ENCODE peak calls at places on chromosomes 16 and 17, in four cellular contexts. One of them, this sample, is unnamed.

GRCh38 chr17:38926290-38927070 is 1.1 kb downstream of the LASP1NB start:
- DNase-seq in OCI-LY7: no peak
- DNase-seq in SK-N-SH: no peak
- DNase-seq in hepatocyte: no peak
- DNase-seq in this sample: no peak

GRCh38 chr16:852451-853185 is 52.1 kb upstream of the GNG13 start:
- DNase-seq in OCI-LY7: no peak
- DNase-seq in SK-N-SH: no peak
- DNase-seq in hepatocyte: no peak
- DNase-seq in this sample: no peak

GRCh38 chr17:82257473-82257872 is 16.0 kb downstream of the CSNK1D start:
- DNase-seq in OCI-LY7: peak
- DNase-seq in SK-N-SH: peak
- DNase-seq in hepatocyte: peak
- DNase-seq in this sample: peak

GRCh38 chr17:77354721-77355455 is 214.1 kb downstream of the SEC14L1 start:
- DNase-seq in OCI-LY7: no peak
- DNase-seq in SK-N-SH: peak
- DNase-seq in hepatocyte: peak
- DNase-seq in this sample: peak

GRCh38 chr16:28317040-28317880 is 24.9 kb downstream of the SBK1 start:
- DNase-seq in OCI-LY7: peak
- DNase-seq in SK-N-SH: peak
- DNase-seq in hepatocyte: peak
- DNase-seq in this sample: peak

GRCh38 chr16:2042171-2042570 is 5.5 kb downstream of the NTHL1 start:
- DNase-seq in OCI-LY7: no peak
- DNase-seq in SK-N-SH: no peak
- DNase-seq in hepatocyte: no peak
- DNase-seq in this sample: no peak

GRCh38 chr17:44653954-44654353 is 2.3 kb upstream of the MEIOC start:
- DNase-seq in OCI-LY7: no peak
- DNase-seq in SK-N-SH: no peak
- DNase-seq in hepatocyte: no peak
- DNase-seq in this sample: no peak

GRCh38 chr16:2003827-2004641 is 5.6 kb downstream of the ZNF598 start:
- DNase-seq in OCI-LY7: peak
- DNase-seq in SK-N-SH: peak
- DNase-seq in hepatocyte: peak
- DNase-seq in this sample: peak

GRCh38 chr17:63435681-63436522 is 10.2 kb downstream of the CYB561 start:
- DNase-seq in OCI-LY7: peak
- DNase-seq in SK-N-SH: peak
- DNase-seq in hepatocyte: no peak
- DNase-seq in this sample: no peak

GRCh38 chr16:58034786-58035185 is 9.2 kb downstream of the MMP15 start:
- DNase-seq in OCI-LY7: peak
- DNase-seq in SK-N-SH: peak
- DNase-seq in hepatocyte: no peak
- DNase-seq in this sample: no peak

GRCh38 chr17:2251098-2251497 is 52.5 kb downstream of the SMG6 start:
- DNase-seq in OCI-LY7: no peak
- DNase-seq in SK-N-SH: no peak
- DNase-seq in hepatocyte: no peak
- DNase-seq in this sample: no peak

GRCh38 chr16:81451753-81452680 is 7.4 kb downstream of the CMIP start:
- DNase-seq in OCI-LY7: no peak
- DNase-seq in SK-N-SH: no peak
- DNase-seq in hepatocyte: peak
- DNase-seq in this sample: no peak

GRCh38 chr16:77647726-77648125 is 74.6 kb upstream of the NUDT7 start:
- DNase-seq in OCI-LY7: no peak
- DNase-seq in SK-N-SH: no peak
- DNase-seq in hepatocyte: no peak
- DNase-seq in this sample: no peak

GRCh38 chr16:29978564-29979270 is 5.0 kb downstream of the TAOK2 start:
- DNase-seq in OCI-LY7: no peak
- DNase-seq in SK-N-SH: peak
- DNase-seq in hepatocyte: no peak
- DNase-seq in this sample: no peak

GRCh38 chr17:73351764-73352163 is 40.0 kb upstream of the CDC42EP4 start:
- DNase-seq in OCI-LY7: no peak
- DNase-seq in SK-N-SH: peak
- DNase-seq in hepatocyte: no peak
- DNase-seq in this sample: no peak

GRCh38 chr17:71495420-71495819 is 625.4 kb upstream of the SOX9 start:
- DNase-seq in OCI-LY7: no peak
- DNase-seq in SK-N-SH: no peak
- DNase-seq in hepatocyte: no peak
- DNase-seq in this sample: no peak

GRCh38 chr16:4990415-4990814 is 32.3 kb downstream of the SEC14L5 start:
- DNase-seq in OCI-LY7: no peak
- DNase-seq in SK-N-SH: no peak
- DNase-seq in hepatocyte: no peak
- DNase-seq in this sample: no peak

GRCh38 chr16:35207059-35207999 is 1747.9 kb downstream of the TP53TG3F start:
- DNase-seq in OCI-LY7: no peak
- DNase-seq in SK-N-SH: peak
- DNase-seq in hepatocyte: no peak
- DNase-seq in this sample: no peak

GRCh38 chr17:50909765-50910661 is 43.9 kb upstream of the TOB1 start:
- DNase-seq in OCI-LY7: no peak
- DNase-seq in SK-N-SH: no peak
- DNase-seq in hepatocyte: no peak
- DNase-seq in this sample: no peak
- TF ChIP-seq EZH2phosphoT487 in OCI-LY7: no peak
- TF ChIP-seq EZH2phosphoT487 in SK-N-SH: no peak
- TF ChIP-seq EZH2phosphoT487 in hepatocyte: no peak
- TF ChIP-seq EZH2phosphoT487 in this sample: no peak

GRCh38 chr17:17823433-17824118 is 13.2 kb downstream of the SREBF1 start:
- DNase-seq in OCI-LY7: peak
- DNase-seq in SK-N-SH: peak
- DNase-seq in hepatocyte: peak
- DNase-seq in this sample: peak

GRCh38 chr17:17826340-17826708 is 10.5 kb downstream of the SREBF1 start:
- DNase-seq in OCI-LY7: no peak
- DNase-seq in SK-N-SH: no peak
- DNase-seq in hepatocyte: no peak
- DNase-seq in this sample: no peak

GRCh38 chr17:17822189-17822978 is 14.4 kb downstream of the SREBF1 start:
- DNase-seq in OCI-LY7: no peak
- DNase-seq in SK-N-SH: no peak
- DNase-seq in hepatocyte: no peak
- DNase-seq in this sample: peak

GRCh38 chr17:17824780-17825614 is 11.8 kb downstream of the SREBF1 start:
- DNase-seq in OCI-LY7: no peak
- DNase-seq in SK-N-SH: no peak
- DNase-seq in hepatocyte: no peak
- DNase-seq in this sample: peak

GRCh38 chr17:17824119-17824779 is 12.5 kb downstream of the SREBF1 start:
- DNase-seq in OCI-LY7: peak
- DNase-seq in SK-N-SH: peak
- DNase-seq in hepatocyte: no peak
- DNase-seq in this sample: no peak
- TF ChIP-seq EZH2phosphoT487 in OCI-LY7: no peak
- TF ChIP-seq EZH2phosphoT487 in SK-N-SH: no peak
- TF ChIP-seq EZH2phosphoT487 in hepatocyte: no peak
- TF ChIP-seq EZH2phosphoT487 in this sample: no peak

GRCh38 chr16:85556456-85557082 is 56.6 kb upstream of the GSE1 start:
- DNase-seq in OCI-LY7: peak
- DNase-seq in SK-N-SH: peak
- DNase-seq in hepatocyte: peak
- DNase-seq in this sample: peak
- TF ChIP-seq EZH2phosphoT487 in OCI-LY7: no peak
- TF ChIP-seq EZH2phosphoT487 in SK-N-SH: no peak
- TF ChIP-seq EZH2phosphoT487 in hepatocyte: no peak
- TF ChIP-seq EZH2phosphoT487 in this sample: no peak

DNA sequence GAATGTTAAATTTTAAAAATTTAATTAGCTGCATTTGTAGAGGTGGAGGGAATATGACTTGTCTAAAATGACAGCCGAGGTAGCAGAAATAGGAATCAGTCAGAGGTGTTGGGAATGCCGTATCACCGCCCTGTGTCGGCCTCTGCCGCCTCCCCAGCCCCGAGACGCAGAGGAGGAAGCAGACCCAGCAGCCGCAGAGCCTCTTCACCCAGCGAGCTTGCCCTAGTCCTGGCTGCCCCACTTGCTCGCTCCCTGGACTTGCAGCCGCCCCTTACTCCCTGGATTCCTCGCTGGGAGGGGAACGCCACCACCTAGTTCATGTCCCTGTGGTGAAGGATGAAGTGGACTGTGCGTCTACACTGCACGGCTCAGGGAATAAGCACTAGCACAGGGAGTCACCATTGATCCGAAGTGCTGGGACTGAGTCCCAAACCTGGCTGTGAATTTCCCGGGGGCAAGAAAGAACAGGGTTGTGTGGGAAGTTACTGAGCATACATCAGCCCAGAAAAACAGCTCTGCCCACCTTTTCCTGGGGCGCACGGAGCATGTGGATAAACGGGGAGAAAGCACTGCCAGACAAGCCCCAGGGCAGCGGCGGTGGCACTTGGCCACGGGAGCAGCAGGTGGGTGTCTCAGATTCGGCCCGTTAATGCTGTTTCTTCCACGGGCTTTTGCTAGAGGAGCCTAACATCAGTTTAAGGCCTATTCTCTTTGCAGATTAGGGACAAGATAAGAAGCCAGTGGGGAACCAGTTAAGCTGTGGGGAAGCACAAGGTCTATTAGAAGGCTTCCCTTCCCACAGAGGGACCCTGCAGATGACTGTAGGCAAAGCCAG is 76.9 kb downstream of the RPTOR start:
- DNase-seq in OCI-LY7: no peak
- DNase-seq in SK-N-SH: no peak
- DNase-seq in hepatocyte: no peak
- DNase-seq in this sample: no peak
- TF ChIP-seq EZH2phosphoT487 in OCI-LY7: no peak
- TF ChIP-seq EZH2phosphoT487 in SK-N-SH: no peak
- TF ChIP-seq EZH2phosphoT487 in hepatocyte: no peak
- TF ChIP-seq EZH2phosphoT487 in this sample: no peak

DNA sequence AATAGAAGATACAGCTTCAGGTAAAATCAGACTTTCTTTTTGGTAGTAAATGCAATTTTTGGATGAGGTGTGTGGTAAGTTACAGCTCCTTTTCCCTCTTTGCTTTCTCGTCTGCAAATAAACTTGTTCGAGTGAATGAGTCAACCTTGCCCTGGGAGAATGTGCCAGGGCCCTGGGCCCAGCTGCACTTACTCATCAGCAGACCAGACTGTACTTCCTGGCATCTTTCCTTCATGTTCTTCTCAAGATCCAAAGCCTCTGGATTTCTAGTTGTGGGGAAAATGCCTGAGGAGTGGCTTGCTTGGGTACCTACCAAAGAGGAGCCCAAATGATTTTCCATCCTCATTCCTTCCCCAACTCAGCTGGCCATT is 5.4 kb upstream of the G6PC1 start:
- DNase-seq in OCI-LY7: no peak
- DNase-seq in SK-N-SH: no peak
- DNase-seq in hepatocyte: peak
- DNase-seq in this sample: peak
- TF ChIP-seq EZH2phosphoT487 in OCI-LY7: no peak
- TF ChIP-seq EZH2phosphoT487 in SK-N-SH: no peak
- TF ChIP-seq EZH2phosphoT487 in hepatocyte: no peak
- TF ChIP-seq EZH2phosphoT487 in this sample: no peak

This sample was measured in GM23248.